ENCODE peak calls at places on chromosomes 7 and 10, in eight cellular contexts. R is WTC11; H is fibroblast of mammary gland; M is MM.1S; L is gastrocnemius medialis; D is uterus; O is CD8-positive, alpha-beta T cell; A is tibial nerve. P is an unnamed sample.

GRCh38 chr7:157769016-157769869 is 432.4 kb downstream of the DNAJB6 start:
- DNase-seq in O (no peak), M (no peak), L (no peak), A (no peak), D (no peak), H (no peak), R (no peak), P (no peak)

GRCh38 chr7:47720141-47720906 is 138.4 kb upstream of the TNS3 start:
- DNase-seq in R (no peak), O (no peak), A (peak), M (peak), D (peak), L (peak), H (peak), P (no peak)

GRCh38 chr7:106370542-106370941 is 85.8 kb upstream of the NAMPT start:
- DNase-seq in L (no peak), A (no peak), D (no peak), H (no peak), M (no peak), R (no peak), O (no peak), P (no peak)

GRCh38 chr10:97543025-97543546 is 29.5 kb upstream of the ANKRD2 start:
- DNase-seq in D (peak), O (no peak), A (peak), L (peak), H (peak), M (no peak), R (no peak), P (peak)

GRCh38 chr10:75408911-75409885 is 7.6 kb upstream of the ZNF503 start:
- DNase-seq in O (no peak), L (peak), A (peak), D (peak), M (peak), H (peak), R (peak), P (no peak)

GRCh38 chr10:131896403-131896802 is 4.4 kb upstream of the PPP2R2D start:
- DNase-seq in H (no peak), R (no peak), D (no peak), M (no peak), L (no peak), O (peak), A (no peak), P (no peak)

GRCh38 chr7:16688249-16688648 is 42.3 kb downstream of the BZW2 start:
- DNase-seq in L (no peak), H (peak), A (no peak), D (no peak), M (no peak), R (no peak), O (no peak), P (no peak)

GRCh38 chr7:152341039-152341913 is 94.5 kb downstream of the KMT2C start:
- DNase-seq in A (peak), R (no peak), L (peak), O (no peak), M (peak), H (peak), D (no peak), P (no peak)

GRCh38 chr10:117936136-117936535 is 110.6 kb downstream of the RAB11FIP2 start:
- DNase-seq in D (peak), L (peak), O (no peak), H (peak), M (no peak), R (no peak), A (no peak), P (no peak)

GRCh38 chr10:27242951-27243551 is 2.5 kb upstream of the ACBD5 start:
- DNase-seq in L (peak), A (peak), R (no peak), O (peak), M (peak), D (peak), H (peak), P (no peak)

GRCh38 chr7:70712942-70713341 is 419.0 kb upstream of the GALNT17 start:
- DNase-seq in H (no peak), O (no peak), R (no peak), M (no peak), D (no peak), A (no peak), L (peak), P (no peak)

GRCh38 chr7:2168612-2169312 is 64.0 kb downstream of the MAD1L1 start:
- DNase-seq in D (no peak), L (no peak), R (no peak), M (no peak), O (no peak), A (no peak), H (no peak), P (no peak)

GRCh38 chr7:108716783-108717182 is 147.1 kb downstream of the DNAJB9 start:
- DNase-seq in R (no peak), L (no peak), H (peak), M (no peak), O (no peak), D (no peak), A (no peak), P (no peak)

GRCh38 chr7:30928254-30928872 is 16.7 kb downstream of the AQP1 start:
- DNase-seq in M (no peak), L (no peak), D (no peak), H (no peak), R (no peak), A (no peak), O (no peak), P (peak)

GRCh38 chr7:117323877-117324699 is 1.2 kb upstream of the WNT2 start:
- DNase-seq in H (peak), R (peak), A (peak), L (no peak), D (peak), O (no peak), M (no peak), P (no peak)

GRCh38 chr10:31936933-31937332 is 8.3 kb upstream of the ARHGAP12 start:
- DNase-seq in R (no peak), D (no peak), H (peak), O (no peak), L (no peak), A (no peak), M (no peak), P (no peak)

GRCh38 chr10:3568983-3569382 is 216.0 kb downstream of the KLF6 start:
- DNase-seq in O (no peak), D (no peak), A (no peak), M (no peak), R (no peak), H (no peak), L (no peak), P (no peak)

GRCh38 chr10:127702201-127702600 is 34.8 kb upstream of the FOXI2 start:
- DNase-seq in H (no peak), R (no peak), D (no peak), L (no peak), O (no peak), A (no peak), M (no peak), P (no peak)

GRCh38 chr7:124022551-124022950 is 10.3 kb downstream of the TMEM229A start:
- DNase-seq in R (no peak), H (no peak), A (no peak), M (no peak), D (no peak), O (no peak), L (no peak), P (no peak)

GRCh38 chr7:26151096-26151495 is 902 bp upstream of the NFE2L3 start:
- DNase-seq in R (no peak), H (no peak), A (no peak), M (no peak), D (no peak), O (no peak), L (no peak), P (no peak)

GRCh38 chr10:70774810-70775678 is 10.1 kb downstream of the TBATA start:
- DNase-seq in H (no peak), R (no peak), L (no peak), M (no peak), O (no peak), D (no peak), A (no peak), P (no peak)

GRCh38 chr7:41385996-41386395 is 316.9 kb downstream of the INHBA start:
- DNase-seq in D (no peak), H (no peak), A (no peak), O (no peak), R (no peak), L (no peak), M (no peak), P (no peak)

GRCh38 chr10:71982269-71983178 is 18.3 kb downstream of the CHST3 start:
- DNase-seq in A (no peak), H (no peak), L (no peak), O (no peak), M (no peak), D (no peak), R (no peak), P (no peak)

GRCh38 chr7:85021090-85021704 is 165.7 kb downstream of the SEMA3D start:
- DNase-seq in A (no peak), O (no peak), H (peak), D (no peak), R (no peak), L (no peak), M (no peak), P (no peak)

GRCh38 chr10:64733980-64734379 is 1212.8 kb downstream of the REEP3 start:
- DNase-seq in H (no peak), L (no peak), D (no peak), R (peak), M (peak), A (no peak), O (no peak), P (no peak)

GRCh38 chr10:45008524-45009161 is 7.9 kb downstream of the ZNF22 start:
- DNase-seq in M (peak), D (peak), H (peak), O (peak), L (no peak), R (no peak), A (peak), P (no peak)

GRCh38 chr7:73701357-73701995 is 18.0 kb downstream of the STX1A start:
- DNase-seq in L (no peak), O (no peak), A (no peak), R (peak), D (no peak), H (peak), M (no peak), P (no peak)

GRCh38 chr7:119545118-119545517 is 727.9 kb upstream of the KCND2 start:
- DNase-seq in A (no peak), L (no peak), D (no peak), H (peak), O (no peak), M (no peak), R (no peak), P (no peak)

GRCh38 chr10:70274643-70275042 is 9.2 kb downstream of the NPFFR1 start:
- DNase-seq in O (no peak), H (peak), D (no peak), M (peak), L (peak), R (no peak), A (peak), P (peak)

GRCh38 chr10:62384057-62384446 is 9.9 kb downstream of the ZNF365 start:
- DNase-seq in A (no peak), R (no peak), L (no peak), M (peak), D (no peak), O (peak), H (peak), P (no peak)

GRCh38 chr10:124239134-124239533 is 145.7 kb upstream of the CHST15 start:
- DNase-seq in M (no peak), O (no peak), R (no peak), H (peak), A (no peak), D (no peak), L (no peak), P (no peak)

GRCh38 chr7:115146148-115146547 is 224.3 kb downstream of the MDFIC start:
- DNase-seq in M (no peak), H (no peak), A (no peak), R (no peak), L (no peak), D (no peak), O (no peak), P (no peak)

GRCh38 chr10:69107667-69108066 is 16.3 kb upstream of the VPS26A start:
- DNase-seq in D (no peak), R (no peak), H (no peak), M (no peak), A (no peak), L (no peak), O (no peak), P (no peak)

GRCh38 chr10:92880233-92880861 is 32.0 kb downstream of the EXOC6 start:
- DNase-seq in L (no peak), D (no peak), M (peak), A (peak), R (no peak), O (no peak), H (peak), P (no peak)

GRCh38 chr10:94129393-94130130 is 135.8 kb downstream of the PLCE1 start:
- DNase-seq in A (no peak), L (no peak), H (peak), M (no peak), R (no peak), O (no peak), D (no peak), P (no peak)

GRCh38 chr10:33807527-33808377 is 473.3 kb upstream of the NRP1 start:
- DNase-seq in D (no peak), L (no peak), H (no peak), A (no peak), R (no peak), O (no peak), M (no peak), P (no peak)

GRCh38 chr7:38934536-38934935 is 25.5 kb upstream of the VPS41 start:
- DNase-seq in M (no peak), L (no peak), A (no peak), R (no peak), D (no peak), H (peak), O (no peak), P (no peak)

GRCh38 chr10:28897617-28898464 is 220.5 kb downstream of the BAMBI start:
- DNase-seq in O (no peak), R (no peak), M (no peak), H (no peak), L (no peak), A (no peak), D (no peak), P (no peak)

GRCh38 chr10:52459097-52459496 is 145.0 kb downstream of the DKK1 start:
- DNase-seq in L (no peak), A (no peak), R (no peak), O (no peak), M (no peak), D (no peak), H (no peak), P (no peak)

GRCh38 chr7:47931788-47932425 is 16.4 kb downstream of the PKD1L1 start:
- DNase-seq in L (no peak), H (peak), R (no peak), D (no peak), O (no peak), M (no peak), A (no peak), P (no peak)

GRCh38 chr7:155380221-155380861 is 77.6 kb upstream of the EN2 start:
- DNase-seq in D (peak), M (peak), L (peak), O (peak), A (peak), R (peak), H (peak), P (no peak)

GRCh38 chr7:155378959-155379871 is 78.7 kb upstream of the EN2 start:
- DNase-seq in M (no peak), O (no peak), D (no peak), L (no peak), R (no peak), A (no peak), H (no peak), P (no peak)

GRCh38 chr7:155377071-155377836 is 79.6 kb downstream of the INSIG1 start:
- DNase-seq in M (no peak), R (no peak), O (no peak), D (no peak), A (no peak), H (no peak), L (no peak), P (no peak)

GRCh38 chr7:155378580-155378934 is 79.4 kb upstream of the EN2 start:
- DNase-seq in R (no peak), D (no peak), M (no peak), O (no peak), A (no peak), L (no peak), H (no peak), P (no peak)

GRCh38 chr7:155377837-155378579 is 79.9 kb upstream of the EN2 start:
- DNase-seq in O (no peak), D (no peak), L (no peak), R (peak), M (peak), A (no peak), H (no peak), P (no peak)
- TF ChIP-seq CTCF in O (no peak), D (no peak), L (no peak), R (no peak), M (no peak), A (no peak), H (no peak), P (no peak)

DNA sequence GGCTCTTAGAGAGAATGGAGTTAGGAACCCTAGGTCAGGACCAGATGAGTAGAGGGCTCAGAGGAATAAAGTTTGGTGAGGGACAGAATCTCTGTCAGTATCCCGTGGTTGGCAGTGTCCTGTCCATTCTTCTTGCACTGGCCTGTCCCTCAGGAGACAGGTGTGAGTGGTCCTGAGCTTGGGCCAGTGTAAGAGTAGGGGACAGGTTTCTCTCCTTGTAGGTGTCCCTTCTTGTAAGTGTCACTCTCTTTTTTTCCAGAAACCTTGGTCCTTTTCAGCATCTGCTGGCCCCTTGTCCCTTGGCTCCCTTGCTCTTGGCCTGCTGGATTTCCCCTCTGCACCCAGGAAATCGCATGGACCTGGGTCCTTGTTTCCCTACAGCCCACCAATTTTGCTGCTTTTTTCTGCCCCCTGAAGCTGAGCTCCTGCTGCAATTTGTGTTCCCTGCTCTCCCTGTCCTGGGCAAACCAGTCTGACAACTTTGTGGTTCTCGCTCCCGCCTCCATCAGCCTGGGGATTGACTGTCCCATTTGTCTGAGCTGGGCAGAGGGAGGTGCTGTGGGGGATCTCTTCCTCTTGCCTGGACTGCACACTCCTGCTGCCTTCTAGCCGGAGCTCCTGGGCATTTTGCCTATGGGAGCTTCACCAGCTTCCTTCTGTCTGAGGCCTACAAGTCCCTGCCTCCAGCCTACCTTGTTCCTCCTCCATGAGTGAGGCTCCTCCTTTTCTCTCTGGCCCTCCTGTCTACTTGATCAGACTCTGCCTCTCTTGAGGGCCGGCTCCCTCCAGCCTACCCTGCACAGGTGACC is 6.5 kb downstream of the TSPAN14 start:
- DNase-seq in A (no peak), D (peak), M (no peak), O (no peak), R (peak), H (peak), L (peak), P (no peak)
- TF ChIP-seq CTCF in A (no peak), D (no peak), M (no peak), O (no peak), R (no peak), H (no peak), L (no peak), P (no peak)

DNA sequence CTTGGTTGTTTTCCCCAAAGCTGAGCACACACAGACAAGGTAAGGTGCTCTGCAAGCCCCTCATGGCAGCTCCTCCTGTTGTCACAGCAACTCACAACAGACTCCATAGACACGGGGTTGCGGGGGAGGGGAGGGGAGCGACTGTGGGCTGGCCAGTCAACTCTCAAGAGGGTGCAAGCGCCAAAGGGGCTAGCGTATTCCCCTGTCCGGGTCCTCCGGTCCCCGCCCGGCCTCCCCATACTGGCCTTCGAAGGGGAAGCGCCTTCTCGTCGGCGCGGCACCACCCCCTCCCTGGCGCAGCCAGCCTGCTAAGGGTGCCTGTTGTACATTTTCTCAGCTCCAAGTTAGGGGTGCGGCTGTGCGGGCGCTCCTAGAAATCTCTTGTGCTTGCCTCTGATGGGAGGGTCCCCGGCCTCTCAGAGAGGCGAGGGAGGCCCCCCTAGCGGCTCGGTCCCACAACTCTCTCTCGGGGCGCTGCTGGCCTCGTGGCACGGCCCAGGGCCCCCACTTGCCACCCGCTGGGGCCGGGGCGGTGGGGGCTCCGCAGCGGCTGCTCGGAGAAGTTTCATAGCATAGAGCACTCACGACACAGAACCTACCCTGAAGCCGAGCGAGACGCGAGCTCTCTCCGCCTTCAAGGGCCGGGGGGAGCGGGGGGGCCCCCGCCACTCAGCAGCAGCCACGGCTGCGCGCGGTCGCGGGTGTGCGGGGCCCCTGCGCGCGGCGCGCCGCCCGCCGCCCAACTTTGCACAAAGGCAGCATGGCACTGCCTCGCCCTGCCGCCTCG is 420 bp downstream of the RHOBTB1 start:
- DNase-seq in M (peak), O (no peak), A (peak), R (peak), H (peak), L (peak), D (peak), P (peak)
- TF ChIP-seq CTCF in M (no peak), O (no peak), A (no peak), R (no peak), H (no peak), L (no peak), D (no peak), P (no peak)

GRCh38 chr7:45938626-45939302 is 17.7 kb upstream of the IGFBP3 start:
- DNase-seq in D (no peak), A (no peak), O (no peak), R (peak), L (no peak), M (peak), H (no peak), P (no peak)
- TF ChIP-seq CTCF in D (no peak), A (no peak), O (no peak), R (peak), L (no peak), M (peak), H (no peak), P (no peak)

GRCh38 chr7:112381311-112382091 is 68.8 kb upstream of the IFRD1 start:
- DNase-seq in L (no peak), O (no peak), D (no peak), H (no peak), M (no peak), R (no peak), A (no peak), P (no peak)

GRCh38 chr7:112386619-112387018 is 63.6 kb upstream of the IFRD1 start:
- DNase-seq in M (no peak), A (no peak), H (no peak), R (no peak), D (no peak), O (no peak), L (no peak), P (no peak)

GRCh38 chr7:112383671-112384417 is 66.4 kb upstream of the IFRD1 start:
- DNase-seq in L (no peak), A (no peak), O (no peak), R (no peak), H (peak), D (no peak), M (peak), P (no peak)
- TF ChIP-seq CTCF in L (no peak), A (no peak), O (no peak), R (no peak), H (no peak), D (no peak), M (peak), P (no peak)

P was measured in omental fat pad.